ENCODE peak calls at places on chromosomes 5 and 9, in seven cellular contexts. J, L, U, C, R, O and N are unnamed samples.

GRCh38 chr9:75591972-75592371 is 298.5 kb upstream of the PCSK5 start:
- DNase-seq in C (no peak), L (no peak), O (no peak), J (peak), U (no peak), R (no peak), N (no peak)

GRCh38 chr9:86405926-86406325 is 51.7 kb upstream of the TUT7 start:
- DNase-seq in J (no peak), L (no peak), R (peak), U (peak), C (peak), O (peak), N (no peak)

GRCh38 chr9:134636142-134636507 is 5.5 kb upstream of the COL5A1 start:
- DNase-seq in C (no peak), R (peak), U (no peak), J (peak), L (no peak), O (no peak), N (peak)

GRCh38 chr5:134175874-134176522 is 752 bp downstream of the SKP1 start:
- DNase-seq in C (peak), J (peak), L (no peak), R (peak), O (peak), U (peak), N (peak)

GRCh38 chr5:14872070-14872989 is 752 bp upstream of the ANKH start:
- DNase-seq in L (no peak), U (peak), R (peak), J (peak), O (peak), C (peak), N (peak)

GRCh38 chr9:110208031-110208430 is at the start of gene C9orf152:
- DNase-seq in O (no peak), J (no peak), U (no peak), L (no peak), R (no peak), C (no peak), N (no peak)

GRCh38 chr5:150081541-150082283 is 4.6 kb downstream of the CSF1R start:
- DNase-seq in J (peak), R (peak), U (no peak), C (peak), L (no peak), O (peak), N (peak)

GRCh38 chr5:172564883-172565282 is 76.2 kb upstream of the NEURL1B start:
- DNase-seq in O (no peak), U (no peak), C (no peak), L (no peak), R (no peak), J (no peak), N (no peak)

GRCh38 chr9:135070198-135070951 is 17.1 kb upstream of the OLFM1 start:
- DNase-seq in R (no peak), U (no peak), C (no peak), L (no peak), O (no peak), J (no peak), N (no peak)

GRCh38 chr5:36150676-36151433 is 832 bp downstream of the LMBRD2 start:
- DNase-seq in O (peak), C (peak), J (peak), L (no peak), U (peak), R (peak), N (no peak)

GRCh38 chr5:138408023-138408422 is 30.8 kb upstream of the REEP2 start:
- DNase-seq in J (no peak), R (no peak), L (no peak), U (no peak), O (no peak), C (no peak), N (no peak)

GRCh38 chr5:142600611-142601360 is 85.1 kb downstream of the FGF1 start:
- DNase-seq in O (peak), L (no peak), U (peak), J (peak), R (peak), C (peak), N (peak)

GRCh38 chr5:142598338-142598700 is 87.6 kb downstream of the FGF1 start:
- DNase-seq in C (no peak), J (no peak), R (no peak), O (no peak), U (no peak), L (no peak), N (no peak)

GRCh38 chr5:142600092-142600491 is 85.8 kb downstream of the FGF1 start:
- DNase-seq in C (no peak), L (no peak), J (no peak), R (no peak), U (no peak), O (no peak), N (no peak)

GRCh38 chr5:142597025-142597424 is 88.9 kb downstream of the FGF1 start:
- DNase-seq in R (no peak), J (no peak), C (no peak), U (no peak), O (no peak), L (no peak), N (no peak)

DNA sequence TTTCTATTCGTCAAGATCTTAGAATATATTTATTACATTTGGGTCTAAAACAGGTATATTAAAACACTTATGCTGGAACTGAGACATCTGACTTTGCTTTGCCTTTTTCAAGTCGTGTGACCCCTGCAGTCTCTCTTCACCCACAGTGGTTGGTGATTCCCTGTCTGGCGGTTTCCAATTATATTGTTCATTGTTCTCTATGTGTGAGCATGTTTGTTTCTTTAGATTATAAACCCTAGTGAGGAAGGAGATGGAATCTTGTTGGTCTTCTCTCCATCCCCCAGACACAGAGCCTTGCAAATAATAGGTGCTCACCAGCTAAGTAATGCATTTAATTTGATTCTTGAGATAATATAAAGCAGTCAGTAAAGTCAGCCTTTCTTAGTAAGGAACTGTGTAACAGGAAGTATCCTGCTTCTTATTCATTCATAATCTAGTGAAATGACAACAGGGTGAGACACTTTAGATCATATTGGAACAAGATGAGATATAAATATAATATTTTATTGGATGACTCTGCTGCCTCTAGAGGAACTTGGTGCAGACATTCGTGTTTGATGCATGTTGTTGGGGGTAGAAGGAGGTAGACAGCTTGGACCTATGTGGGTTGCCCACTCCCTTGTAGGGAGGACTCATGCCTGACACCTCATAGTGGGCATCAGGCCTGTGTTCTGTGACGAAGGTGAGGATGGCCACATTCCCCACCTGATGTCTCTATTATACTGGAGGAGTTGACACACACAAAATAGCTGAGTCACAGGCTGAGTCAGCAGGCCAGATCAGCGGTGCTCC is 88.1 kb downstream of the FGF1 start:
- DNase-seq in R (peak), C (peak), O (peak), L (no peak), J (no peak), U (peak), N (no peak)
- H3K4me3 ChIP-seq in R (no peak), C (no peak), O (no peak), L (no peak), J (no peak), U (no peak), N (no peak)

GRCh38 chr9:133429641-133430161 is 7.5 kb downstream of the ADAMTS13 start:
- DNase-seq in J (no peak), R (peak), U (peak), C (no peak), O (peak), L (no peak), N (peak)
- TF ChIP-seq CTCF in J (no peak), R (peak), U (peak), C (no peak), O (peak), L (no peak), N (peak)

GRCh38 chr9:27535701-27536118 is 6.1 kb upstream of the MOB3B start:
- DNase-seq in O (no peak), C (no peak), J (no peak), L (no peak), U (no peak), R (no peak), N (no peak)

GRCh38 chr9:27534658-27535209 is 5.1 kb upstream of the MOB3B start:
- DNase-seq in L (no peak), U (no peak), J (no peak), O (no peak), C (no peak), R (no peak), N (no peak)

GRCh38 chr9:27532046-27532445 is 2.4 kb upstream of the MOB3B start:
- DNase-seq in U (no peak), R (no peak), J (no peak), C (no peak), L (no peak), O (no peak), N (no peak)

GRCh38 chr9:27536168-27536567 is 6.6 kb upstream of the MOB3B start:
- DNase-seq in U (no peak), R (no peak), L (no peak), O (no peak), J (no peak), C (no peak), N (no peak)

GRCh38 chr9:27534131-27534530 is 4.5 kb upstream of the MOB3B start:
- DNase-seq in C (no peak), L (no peak), U (no peak), O (no peak), J (no peak), R (no peak), N (no peak)
- H3K27ac ChIP-seq in C (no peak), L (no peak), U (no peak), O (no peak), J (peak), R (no peak), N (no peak)

GRCh38 chr5:178118345-178118744 is 5.0 kb downstream of the N4BP3 start:
- DNase-seq in U (no peak), R (no peak), C (no peak), O (no peak), L (no peak), J (no peak), N (no peak)
- H3K4me3 ChIP-seq in U (no peak), R (no peak), C (no peak), O (no peak), L (no peak), J (no peak), N (no peak)

DNA sequence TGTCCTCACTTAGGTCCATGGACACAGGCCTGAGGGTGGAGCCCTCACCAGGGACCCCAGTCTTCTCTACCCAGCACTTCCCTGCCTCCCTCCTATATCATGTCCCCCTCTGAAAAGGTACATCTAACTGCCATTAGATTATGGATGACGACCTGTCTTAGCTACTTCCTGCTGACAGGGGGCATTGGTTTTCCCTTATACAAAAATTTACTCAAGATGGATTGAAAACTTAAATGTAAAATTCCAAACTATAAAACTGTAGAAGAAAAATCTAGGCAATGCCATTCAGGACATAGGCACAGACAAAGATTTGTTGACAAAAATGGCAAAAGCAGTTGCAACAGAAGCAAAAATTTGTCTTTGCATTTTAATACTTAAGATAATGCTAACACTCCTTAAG is 623.2 kb upstream of the FAM174A start:
- DNase-seq in R (no peak), C (no peak), O (no peak), L (no peak), J (no peak), U (no peak), N (no peak)
- TF ChIP-seq CTCF in R (no peak), C (no peak), O (no peak), L (no peak), J (no peak), U (no peak), N (no peak)